ENCODE peak calls at places on chromosomes 12 and 14, in seven cellular contexts. One of them, this sample, is unnamed.

GRCh38 chr14:89402363-89402762 is 14.7 kb downstream of the FOXN3 start:
- DNase-seq in astrocyte of the cerebellum: no peak
- DNase-seq in OCI-LY7: no peak
- DNase-seq in fibroblast of villous mesenchyme: no peak
- DNase-seq in fibroblast of pulmonary artery: no peak
- DNase-seq in CD8-positive, alpha-beta T cell: no peak
- DNase-seq in neural progenitor cell: no peak
- DNase-seq in this sample: no peak

GRCh38 chr12:4289334-4289878 is 15.8 kb downstream of the CCND2 start:
- DNase-seq in neural progenitor cell: peak; percentile 69
- DNase-seq in astrocyte of the cerebellum: no peak
- DNase-seq in OCI-LY7: no peak
- DNase-seq in fibroblast of villous mesenchyme: no peak
- DNase-seq in fibroblast of pulmonary artery: no peak
- DNase-seq in CD8-positive, alpha-beta T cell: no peak
- DNase-seq in this sample: no peak

GRCh38 chr12:19826988-19827550 is 387.8 kb downstream of the AEBP2 start:
- DNase-seq in OCI-LY7: no peak
- DNase-seq in fibroblast of villous mesenchyme: peak; percentile 39
- DNase-seq in CD8-positive, alpha-beta T cell: no peak
- DNase-seq in astrocyte of the cerebellum: no peak
- DNase-seq in neural progenitor cell: no peak
- DNase-seq in fibroblast of pulmonary artery: no peak
- DNase-seq in this sample: no peak

GRCh38 chr12:119239040-119239439 is 60.3 kb downstream of the HSPB8 start:
- DNase-seq in neural progenitor cell: no peak
- DNase-seq in OCI-LY7: no peak
- DNase-seq in fibroblast of villous mesenchyme: no peak
- DNase-seq in fibroblast of pulmonary artery: no peak
- DNase-seq in astrocyte of the cerebellum: no peak
- DNase-seq in CD8-positive, alpha-beta T cell: no peak
- DNase-seq in this sample: no peak

GRCh38 chr12:66550626-66551025 is 128.2 kb downstream of the GRIP1 start:
- DNase-seq in CD8-positive, alpha-beta T cell: no peak
- DNase-seq in OCI-LY7: peak; percentile 18
- DNase-seq in astrocyte of the cerebellum: no peak
- DNase-seq in fibroblast of pulmonary artery: no peak
- DNase-seq in neural progenitor cell: no peak
- DNase-seq in fibroblast of villous mesenchyme: no peak
- DNase-seq in this sample: no peak

GRCh38 chr14:36129181-36129580 is 47.3 kb downstream of the PTCSC3 start:
- DNase-seq in fibroblast of pulmonary artery: no peak
- DNase-seq in astrocyte of the cerebellum: no peak
- DNase-seq in CD8-positive, alpha-beta T cell: no peak
- DNase-seq in fibroblast of villous mesenchyme: no peak
- DNase-seq in neural progenitor cell: peak; percentile 20
- DNase-seq in OCI-LY7: no peak
- DNase-seq in this sample: no peak

GRCh38 chr12:109715310-109716091 is 1.9 kb downstream of the FAM222A start:
- DNase-seq in fibroblast of villous mesenchyme: no peak
- DNase-seq in astrocyte of the cerebellum: no peak
- DNase-seq in OCI-LY7: no peak
- DNase-seq in neural progenitor cell: peak; percentile 69
- DNase-seq in CD8-positive, alpha-beta T cell: peak; percentile 29
- DNase-seq in fibroblast of pulmonary artery: no peak
- DNase-seq in this sample: no peak

GRCh38 chr14:93316716-93317115 is 16.1 kb downstream of the BTBD7 start:
- DNase-seq in fibroblast of villous mesenchyme: no peak
- DNase-seq in OCI-LY7: no peak
- DNase-seq in CD8-positive, alpha-beta T cell: no peak
- DNase-seq in neural progenitor cell: no peak
- DNase-seq in fibroblast of pulmonary artery: no peak
- DNase-seq in astrocyte of the cerebellum: no peak
- DNase-seq in this sample: peak; percentile 14

GRCh38 chr12:11652351-11653040 is 3.0 kb downstream of the ETV6 start:
- DNase-seq in neural progenitor cell: peak; percentile 18
- DNase-seq in fibroblast of villous mesenchyme: peak; percentile 81
- DNase-seq in OCI-LY7: peak; percentile 50
- DNase-seq in CD8-positive, alpha-beta T cell: no peak
- DNase-seq in astrocyte of the cerebellum: no peak
- DNase-seq in fibroblast of pulmonary artery: peak; percentile 38
- DNase-seq in this sample: peak; percentile 69

GRCh38 chr12:19850341-19851065 is 411.2 kb downstream of the AEBP2 start:
- DNase-seq in neural progenitor cell: no peak
- DNase-seq in OCI-LY7: no peak
- DNase-seq in astrocyte of the cerebellum: peak; percentile 65
- DNase-seq in fibroblast of villous mesenchyme: peak; percentile 80
- DNase-seq in fibroblast of pulmonary artery: peak; percentile 38
- DNase-seq in CD8-positive, alpha-beta T cell: no peak
- DNase-seq in this sample: peak; percentile 3

GRCh38 chr14:101719708-101720107 is 41.8 kb upstream of the PPP2R5C start:
- DNase-seq in astrocyte of the cerebellum: no peak
- DNase-seq in fibroblast of villous mesenchyme: no peak
- DNase-seq in fibroblast of pulmonary artery: no peak
- DNase-seq in OCI-LY7: no peak
- DNase-seq in CD8-positive, alpha-beta T cell: no peak
- DNase-seq in neural progenitor cell: no peak
- DNase-seq in this sample: no peak

GRCh38 chr12:111686574-111687105 is 787 bp downstream of the ACAD10 start:
- DNase-seq in OCI-LY7: peak; percentile 11
- DNase-seq in CD8-positive, alpha-beta T cell: no peak
- DNase-seq in astrocyte of the cerebellum: no peak
- DNase-seq in neural progenitor cell: no peak
- DNase-seq in fibroblast of pulmonary artery: no peak
- DNase-seq in fibroblast of villous mesenchyme: peak; percentile 52
- DNase-seq in this sample: no peak

GRCh38 chr14:69312608-69313007 is 52.6 kb downstream of the GALNT16 start:
- DNase-seq in fibroblast of pulmonary artery: no peak
- DNase-seq in fibroblast of villous mesenchyme: no peak
- DNase-seq in OCI-LY7: no peak
- DNase-seq in CD8-positive, alpha-beta T cell: no peak
- DNase-seq in neural progenitor cell: no peak
- DNase-seq in astrocyte of the cerebellum: no peak
- DNase-seq in this sample: no peak

GRCh38 chr14:69987416-69988144 is 108.4 kb downstream of the SMOC1 start:
- DNase-seq in fibroblast of pulmonary artery: no peak
- DNase-seq in OCI-LY7: no peak
- DNase-seq in CD8-positive, alpha-beta T cell: no peak
- DNase-seq in neural progenitor cell: peak; percentile 87
- DNase-seq in fibroblast of villous mesenchyme: no peak
- DNase-seq in astrocyte of the cerebellum: no peak
- DNase-seq in this sample: no peak

GRCh38 chr12:49705479-49706267 is 1.5 kb downstream of the FMNL3 start:
- DNase-seq in fibroblast of pulmonary artery: peak; percentile 59
- DNase-seq in fibroblast of villous mesenchyme: peak; percentile 57
- DNase-seq in neural progenitor cell: no peak
- DNase-seq in OCI-LY7: peak; percentile 37
- DNase-seq in astrocyte of the cerebellum: peak; percentile 53
- DNase-seq in CD8-positive, alpha-beta T cell: no peak
- DNase-seq in this sample: peak; percentile 50

GRCh38 chr12:104575442-104575841 is 118.7 kb downstream of the CHST11 start:
- DNase-seq in CD8-positive, alpha-beta T cell: no peak
- DNase-seq in fibroblast of pulmonary artery: no peak
- DNase-seq in astrocyte of the cerebellum: no peak
- DNase-seq in neural progenitor cell: no peak
- DNase-seq in fibroblast of villous mesenchyme: no peak
- DNase-seq in OCI-LY7: peak; percentile 79
- DNase-seq in this sample: no peak

GRCh38 chr12:52029686-52030085 is 21.6 kb upstream of the NR4A1 start:
- DNase-seq in astrocyte of the cerebellum: no peak
- DNase-seq in OCI-LY7: no peak
- DNase-seq in CD8-positive, alpha-beta T cell: no peak
- DNase-seq in neural progenitor cell: peak; percentile 95
- DNase-seq in fibroblast of villous mesenchyme: peak; percentile 46
- DNase-seq in fibroblast of pulmonary artery: peak; percentile 55
- DNase-seq in this sample: peak; percentile 64

GRCh38 chr14:28756896-28757570 is 9.6 kb upstream of the FOXG1 start:
- DNase-seq in fibroblast of pulmonary artery: peak; percentile 72
- DNase-seq in fibroblast of villous mesenchyme: peak; percentile 46
- DNase-seq in astrocyte of the cerebellum: peak; percentile 52
- DNase-seq in OCI-LY7: peak; percentile 1
- DNase-seq in CD8-positive, alpha-beta T cell: no peak
- DNase-seq in neural progenitor cell: peak; percentile 80
- DNase-seq in this sample: peak; percentile 33

GRCh38 chr12:34295366-34296142 is 273.3 kb downstream of the ALG10 start:
- DNase-seq in astrocyte of the cerebellum: no peak
- DNase-seq in fibroblast of pulmonary artery: no peak
- DNase-seq in neural progenitor cell: no peak
- DNase-seq in CD8-positive, alpha-beta T cell: no peak
- DNase-seq in OCI-LY7: no peak
- DNase-seq in fibroblast of villous mesenchyme: no peak
- DNase-seq in this sample: no peak

GRCh38 chr14:93800038-93800937 is 12.0 kb upstream of the PRIMA1 start:
- DNase-seq in neural progenitor cell: no peak
- DNase-seq in fibroblast of villous mesenchyme: no peak
- DNase-seq in astrocyte of the cerebellum: no peak
- DNase-seq in fibroblast of pulmonary artery: no peak
- DNase-seq in CD8-positive, alpha-beta T cell: no peak
- DNase-seq in OCI-LY7: no peak
- DNase-seq in this sample: no peak

GRCh38 chr12:82329508-82329907 is 28.7 kb downstream of the CCDC59 start:
- DNase-seq in fibroblast of villous mesenchyme: peak; percentile 9
- DNase-seq in astrocyte of the cerebellum: no peak
- DNase-seq in fibroblast of pulmonary artery: no peak
- DNase-seq in neural progenitor cell: peak; percentile 79
- DNase-seq in OCI-LY7: no peak
- DNase-seq in CD8-positive, alpha-beta T cell: no peak
- DNase-seq in this sample: no peak

GRCh38 chr12:82325540-82326336 is 32.4 kb downstream of the CCDC59 start:
- DNase-seq in fibroblast of villous mesenchyme: no peak
- DNase-seq in CD8-positive, alpha-beta T cell: no peak
- DNase-seq in fibroblast of pulmonary artery: no peak
- DNase-seq in neural progenitor cell: no peak
- DNase-seq in astrocyte of the cerebellum: no peak
- DNase-seq in OCI-LY7: no peak
- DNase-seq in this sample: no peak

GRCh38 chr12:82326905-82327503 is 31.2 kb downstream of the CCDC59 start:
- DNase-seq in fibroblast of pulmonary artery: peak; percentile 58
- DNase-seq in CD8-positive, alpha-beta T cell: no peak
- DNase-seq in fibroblast of villous mesenchyme: peak; percentile 33
- DNase-seq in OCI-LY7: peak; percentile 18
- DNase-seq in neural progenitor cell: peak; percentile 40
- DNase-seq in astrocyte of the cerebellum: peak; percentile 29
- DNase-seq in this sample: peak; percentile 10
- TF ChIP-seq CTCF in fibroblast of pulmonary artery: peak; percentile 59
- TF ChIP-seq CTCF in CD8-positive, alpha-beta T cell: peak; percentile 56
- TF ChIP-seq CTCF in fibroblast of villous mesenchyme: peak; percentile 57
- TF ChIP-seq CTCF in OCI-LY7: peak; percentile 80
- TF ChIP-seq CTCF in neural progenitor cell: peak; percentile 77
- TF ChIP-seq CTCF in astrocyte of the cerebellum: peak; percentile 35
- TF ChIP-seq CTCF in this sample: peak; percentile 77

GRCh38 chr14:53412819-53413664 is 259.9 kb upstream of the DDHD1 start:
- DNase-seq in fibroblast of villous mesenchyme: no peak
- DNase-seq in OCI-LY7: peak; percentile 8
- DNase-seq in astrocyte of the cerebellum: no peak
- DNase-seq in neural progenitor cell: peak; percentile 49
- DNase-seq in fibroblast of pulmonary artery: peak; percentile 23
- DNase-seq in CD8-positive, alpha-beta T cell: no peak
- DNase-seq in this sample: no peak
- TF ChIP-seq CTCF in fibroblast of villous mesenchyme: peak; percentile 59
- TF ChIP-seq CTCF in OCI-LY7: peak; percentile 68
- TF ChIP-seq CTCF in astrocyte of the cerebellum: peak; percentile 48
- TF ChIP-seq CTCF in neural progenitor cell: peak; percentile 63
- TF ChIP-seq CTCF in fibroblast of pulmonary artery: peak; percentile 72
- TF ChIP-seq CTCF in CD8-positive, alpha-beta T cell: no peak
- TF ChIP-seq CTCF in this sample: peak; percentile 77

GRCh38 chr14:39368261-39368959 is 63.8 kb downstream of the FBXO33 start:
- DNase-seq in OCI-LY7: peak; percentile 56
- DNase-seq in fibroblast of villous mesenchyme: peak; percentile 80
- DNase-seq in CD8-positive, alpha-beta T cell: no peak
- DNase-seq in neural progenitor cell: peak; percentile 89
- DNase-seq in fibroblast of pulmonary artery: peak; percentile 86
- DNase-seq in astrocyte of the cerebellum: peak; percentile 86
- DNase-seq in this sample: peak; percentile 71
- TF ChIP-seq CTCF in OCI-LY7: peak; percentile 85
- TF ChIP-seq CTCF in fibroblast of villous mesenchyme: peak; percentile 61
- TF ChIP-seq CTCF in CD8-positive, alpha-beta T cell: peak; percentile 19
- TF ChIP-seq CTCF in neural progenitor cell: peak; percentile 83
- TF ChIP-seq CTCF in fibroblast of pulmonary artery: peak; percentile 65
- TF ChIP-seq CTCF in astrocyte of the cerebellum: peak; percentile 60
- TF ChIP-seq CTCF in this sample: peak; percentile 80

GRCh38 chr12:32131666-32132065 is 25.0 kb downstream of the BICD1 start:
- DNase-seq in neural progenitor cell: no peak
- DNase-seq in OCI-LY7: no peak
- DNase-seq in CD8-positive, alpha-beta T cell: no peak
- DNase-seq in fibroblast of villous mesenchyme: no peak
- DNase-seq in fibroblast of pulmonary artery: no peak
- DNase-seq in astrocyte of the cerebellum: no peak
- DNase-seq in this sample: no peak

GRCh38 chr12:32136404-32136803 is 29.8 kb downstream of the BICD1 start:
- DNase-seq in astrocyte of the cerebellum: no peak
- DNase-seq in neural progenitor cell: no peak
- DNase-seq in OCI-LY7: no peak
- DNase-seq in fibroblast of villous mesenchyme: no peak
- DNase-seq in fibroblast of pulmonary artery: no peak
- DNase-seq in CD8-positive, alpha-beta T cell: no peak
- DNase-seq in this sample: no peak

GRCh38 chr12:32139064-32139421 is 32.4 kb downstream of the BICD1 start:
- DNase-seq in neural progenitor cell: peak; percentile 24
- DNase-seq in CD8-positive, alpha-beta T cell: peak; percentile 30
- DNase-seq in OCI-LY7: peak; percentile 94
- DNase-seq in fibroblast of villous mesenchyme: peak; percentile 82
- DNase-seq in fibroblast of pulmonary artery: peak; percentile 63
- DNase-seq in astrocyte of the cerebellum: no peak
- DNase-seq in this sample: no peak

GRCh38 chr12:32135967-32136366 is 29.3 kb downstream of the BICD1 start:
- DNase-seq in CD8-positive, alpha-beta T cell: no peak
- DNase-seq in fibroblast of pulmonary artery: no peak
- DNase-seq in fibroblast of villous mesenchyme: no peak
- DNase-seq in OCI-LY7: no peak
- DNase-seq in neural progenitor cell: no peak
- DNase-seq in astrocyte of the cerebellum: no peak
- DNase-seq in this sample: no peak

GRCh38 chr12:32134144-32134888 is 27.7 kb downstream of the BICD1 start:
- DNase-seq in CD8-positive, alpha-beta T cell: peak; percentile 56
- DNase-seq in fibroblast of villous mesenchyme: peak; percentile 26
- DNase-seq in astrocyte of the cerebellum: no peak
- DNase-seq in OCI-LY7: peak; percentile 77
- DNase-seq in neural progenitor cell: no peak
- DNase-seq in fibroblast of pulmonary artery: peak; percentile 59
- DNase-seq in this sample: peak; percentile 63
- TF ChIP-seq CTCF in CD8-positive, alpha-beta T cell: no peak
- TF ChIP-seq CTCF in fibroblast of villous mesenchyme: no peak
- TF ChIP-seq CTCF in astrocyte of the cerebellum: no peak
- TF ChIP-seq CTCF in OCI-LY7: peak; percentile 47
- TF ChIP-seq CTCF in neural progenitor cell: no peak
- TF ChIP-seq CTCF in fibroblast of pulmonary artery: peak; percentile 4
- TF ChIP-seq CTCF in this sample: peak; percentile 46

This sample was measured in HFFc6.